ENCODE peak calls at places on chromosomes 2 and 18, in four cellular contexts. Z is left ventricle myocardium inferior, K is psoas muscle, E is sigmoid colon. I is an unnamed sample. For H3K36me3 and H3K4me1, the result is how much of the 10 kb centered on the place peaks cover.

GRCh38 chr2:69344305-69344704 is 42.7 kb downstream of the GFPT1 start:
- DNase-seq in Z (no peak), K (no peak), E (no peak), I (no peak)

GRCh38 chr18:74531043-74531442 is 3.3 kb upstream of the CNDP1 start:
- DNase-seq in Z (no peak), K (no peak), E (peak), I (no peak)

GRCh38 chr2:233422649-233423435 is 68.5 kb downstream of the DGKD start:
- DNase-seq in Z (no peak), K (no peak), E (no peak), I (no peak)

GRCh38 chr18:2971741-2972552 is 41.0 kb downstream of the LPIN2 start:
- DNase-seq in Z (peak), K (no peak), E (peak), I (peak)

GRCh38 chr2:119178811-119179601 is 20.5 kb upstream of the C1QL2 start:
- DNase-seq in Z (no peak), K (no peak), E (no peak), I (peak)

GRCh38 chr2:102773149-102773706 is 11.4 kb downstream of the TMEM182 start:
- DNase-seq in Z (no peak), K (no peak), E (no peak), I (no peak)

GRCh38 chr2:74843371-74844298 is 9.7 kb downstream of the HK2 start:
- DNase-seq in Z (no peak), K (no peak), E (peak), I (no peak)

GRCh38 chr2:30161929-30162328 is 15.1 kb downstream of the YPEL5 start:
- DNase-seq in Z (no peak), K (no peak), E (no peak), I (no peak)

GRCh38 chr2:163345795-163346573 is 389.8 kb downstream of the FIGN start:
- DNase-seq in Z (no peak), K (no peak), E (no peak), I (no peak)

DNA sequence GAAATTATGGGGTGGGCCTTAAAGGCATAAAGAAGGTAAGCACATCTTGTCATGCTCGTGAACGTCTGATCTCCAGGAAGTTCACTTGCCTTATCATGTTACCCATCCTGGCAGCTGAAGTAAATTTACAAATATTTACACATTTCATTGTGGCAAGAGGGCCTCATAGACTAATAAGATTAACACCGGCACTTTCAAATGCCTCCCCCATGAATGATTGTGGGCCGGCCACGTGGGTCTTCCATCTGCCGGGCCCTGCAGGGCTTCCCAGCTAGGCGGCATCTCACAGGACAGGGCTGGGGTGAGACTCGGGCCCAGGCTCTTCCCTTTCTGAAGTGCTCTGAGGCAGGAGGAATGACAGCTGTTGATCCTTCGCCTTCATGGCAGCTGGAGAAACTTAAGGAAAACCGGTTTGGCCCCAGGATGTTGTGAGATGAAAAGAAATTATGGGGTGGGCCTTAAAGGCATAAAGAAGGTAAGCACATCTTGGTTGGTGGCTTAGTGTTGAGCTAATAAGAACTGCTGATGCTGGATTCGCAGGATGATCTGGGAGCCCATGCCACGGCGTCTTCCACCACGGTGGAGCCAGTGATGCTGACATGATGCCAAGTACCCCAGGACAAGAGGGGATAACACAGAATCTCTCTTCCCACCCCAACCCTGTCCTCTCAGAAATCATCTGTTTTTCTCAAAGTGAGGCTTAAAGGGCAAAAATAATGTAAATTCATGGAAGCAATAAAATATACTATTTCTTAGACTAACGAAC is 176.3 kb downstream of the SEPTIN10 start:
- DNase-seq in Z (no peak), K (no peak), E (peak), I (no peak)
- H3K36me3 ChIP-seq in Z (under half), K (under half), E (under half), I (under half)

GRCh38 chr2:240501531-240501991 is 56.2 kb downstream of the ANKMY1 start:
- DNase-seq in Z (peak), K (no peak), E (no peak), I (no peak)
- H3K4me1 ChIP-seq in Z (under half), K (under half), E (under half), I (under half)

GRCh38 chr2:177796011-177796410 is 276.6 kb downstream of the PDE11A start:
- DNase-seq in Z (peak), K (no peak), E (no peak), I (no peak)

GRCh38 chr2:177797808-177798207 is 274.8 kb downstream of the PDE11A start:
- DNase-seq in Z (no peak), K (no peak), E (no peak), I (no peak)

GRCh38 chr2:177799531-177799930 is 273.0 kb downstream of the PDE11A start:
- DNase-seq in Z (no peak), K (no peak), E (no peak), I (no peak)

GRCh38 chr2:177796644-177797415 is 275.7 kb downstream of the PDE11A start:
- DNase-seq in Z (peak), K (no peak), E (no peak), I (no peak)
- H3K27ac ChIP-seq in Z (peak), K (no peak), E (peak), I (no peak)

DNA sequence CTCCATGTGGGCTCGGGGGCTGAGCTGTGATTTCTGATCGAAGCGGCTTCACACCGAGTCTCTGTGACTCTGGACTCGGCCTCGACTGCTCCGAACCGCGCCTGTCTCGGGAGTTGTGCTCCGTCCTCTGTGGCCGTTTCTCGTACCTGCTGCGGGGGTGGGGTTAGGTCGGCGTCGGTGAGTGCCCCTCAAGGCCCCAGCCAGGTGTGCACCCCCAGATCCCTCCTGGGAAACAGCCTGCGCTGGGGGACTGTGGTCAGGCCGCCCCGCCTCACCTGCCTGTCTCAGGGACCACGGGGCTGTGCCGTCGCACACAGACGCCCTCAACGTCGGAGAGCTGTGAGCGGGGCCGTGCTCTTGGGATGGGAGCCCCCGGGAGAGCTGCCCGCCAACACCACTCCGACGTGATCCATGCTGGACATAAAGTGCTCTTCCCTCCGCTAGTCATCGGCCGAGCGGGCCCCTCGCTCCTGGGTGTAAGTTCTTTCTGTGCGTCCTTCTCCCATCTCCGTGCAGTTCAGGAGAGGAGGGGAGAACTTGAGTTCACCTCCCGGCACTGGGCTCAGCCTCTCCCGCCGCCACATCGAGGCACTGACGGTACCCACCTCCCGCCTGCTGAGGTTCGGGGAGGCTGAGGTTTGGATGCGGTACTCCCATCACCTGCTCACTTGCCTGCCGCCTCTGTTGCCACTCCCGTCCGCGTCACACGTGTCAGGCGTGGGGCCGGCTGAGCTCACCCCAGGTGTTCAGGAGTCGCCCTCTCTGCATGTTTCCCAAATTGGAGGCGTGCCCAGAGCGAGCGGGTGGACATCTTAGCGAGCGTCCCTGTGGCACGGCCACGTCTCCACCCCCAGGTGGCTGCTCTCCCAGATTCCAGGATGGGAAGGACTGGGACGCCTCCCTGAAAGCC is 55.7 kb downstream of the CTDP1 start:
- DNase-seq in Z (peak), K (no peak), E (peak), I (peak)
- H3K36me3 ChIP-seq in Z (half or more), K (half or more), E (under half), I (half or more)

I was measured in left lung.